ENCODE peak calls at places on chromosomes 13 and 19, in four cellular contexts. One of them, this sample, is unnamed.

GRCh38 chr19:1970003-1970805 is 29.2 kb downstream of the CSNK1G2 start:
- DNase-seq in GM12878: no peak
- DNase-seq in HepG2: no peak
- DNase-seq in K562: no peak
- DNase-seq in this sample: no peak

GRCh38 chr19:33193864-33194362 is at the start of gene LRP3:
- DNase-seq in GM12878: no peak
- DNase-seq in HepG2: no peak
- DNase-seq in K562: peak; percentile 57
- DNase-seq in this sample: peak; percentile 64

GRCh38 chr13:51223284-51224270 is 1.4 kb downstream of the FAM124A start:
- DNase-seq in GM12878: no peak
- DNase-seq in HepG2: no peak
- DNase-seq in K562: no peak
- DNase-seq in this sample: no peak

GRCh38 chr13:53048880-53049279 is 20.3 kb downstream of the OLFM4 start:
- DNase-seq in GM12878: no peak
- DNase-seq in HepG2: no peak
- DNase-seq in K562: no peak
- DNase-seq in this sample: no peak

GRCh38 chr13:111122056-111122455 is 6.9 kb downstream of the ARHGEF7 start:
- DNase-seq in GM12878: no peak
- DNase-seq in HepG2: no peak
- DNase-seq in K562: no peak
- DNase-seq in this sample: no peak

GRCh38 chr19:46392252-46392801 is 21.0 kb downstream of the CCDC8 start:
- DNase-seq in GM12878: no peak
- DNase-seq in HepG2: no peak
- DNase-seq in K562: no peak
- DNase-seq in this sample: no peak

GRCh38 chr19:46601318-46602224 is at the start of gene CALM3:
- DNase-seq in GM12878: no peak
- DNase-seq in HepG2: no peak
- DNase-seq in K562: peak; percentile 63
- DNase-seq in this sample: no peak

GRCh38 chr19:2986951-2987491 is 9.7 kb downstream of the TLE6 start:
- DNase-seq in GM12878: no peak
- DNase-seq in HepG2: no peak
- DNase-seq in K562: peak; percentile 23
- DNase-seq in this sample: no peak

GRCh38 chr19:49677232-49677881 is at the start of gene PRMT1:
- DNase-seq in GM12878: no peak
- DNase-seq in HepG2: peak; percentile 35
- DNase-seq in K562: peak; percentile 87
- DNase-seq in this sample: peak; percentile 57

GRCh38 chr19:32677657-32678056 is 2.0 kb downstream of the RGS9BP start:
- DNase-seq in GM12878: no peak
- DNase-seq in HepG2: no peak
- DNase-seq in K562: no peak
- DNase-seq in this sample: no peak

GRCh38 chr13:110628952-110629701 is 13.8 kb downstream of the NAXD start:
- DNase-seq in GM12878: no peak
- DNase-seq in HepG2: no peak
- DNase-seq in K562: no peak
- DNase-seq in this sample: no peak

GRCh38 chr19:58548859-58549663 is 5.2 kb downstream of the TRIM28 start:
- DNase-seq in GM12878: no peak
- DNase-seq in HepG2: no peak
- DNase-seq in K562: no peak
- DNase-seq in this sample: no peak

GRCh38 chr19:43618921-43619261 is 538 bp downstream of the ZNF428 start:
- DNase-seq in GM12878: peak; percentile 30
- DNase-seq in HepG2: peak; percentile 79
- DNase-seq in K562: no peak
- DNase-seq in this sample: peak; percentile 62

GRCh38 chr19:45972081-45972943 is 1.4 kb downstream of the NOVA2 start:
- DNase-seq in GM12878: no peak
- DNase-seq in HepG2: no peak
- DNase-seq in K562: peak; percentile 29
- DNase-seq in this sample: no peak

GRCh38 chr19:1651548-1652394 is 644 bp downstream of the TCF3 start:
- DNase-seq in GM12878: no peak
- DNase-seq in HepG2: no peak
- DNase-seq in K562: peak; percentile 67
- DNase-seq in this sample: peak; percentile 28

GRCh38 chr19:10718205-10719196 is 622 bp downstream of the DNM2 start:
- DNase-seq in GM12878: no peak
- DNase-seq in HepG2: no peak
- DNase-seq in K562: peak; percentile 69
- DNase-seq in this sample: peak; percentile 45

GRCh38 chr19:955803-956746 is 28.1 kb upstream of the WDR18 start:
- DNase-seq in GM12878: no peak
- DNase-seq in HepG2: no peak
- DNase-seq in K562: no peak
- DNase-seq in this sample: no peak

GRCh38 chr13:92966341-92966740 is 260.3 kb upstream of the GPC6 start:
- DNase-seq in GM12878: no peak
- DNase-seq in HepG2: no peak
- DNase-seq in K562: no peak
- DNase-seq in this sample: no peak

GRCh38 chr19:10074153-10074552 is 12.0 kb upstream of the SHFL start:
- DNase-seq in GM12878: no peak
- DNase-seq in HepG2: peak; percentile 60
- DNase-seq in K562: peak; percentile 75
- DNase-seq in this sample: peak; percentile 42

GRCh38 chr19:45380107-45380506 is 9.7 kb upstream of the ERCC2 start:
- DNase-seq in GM12878: no peak
- DNase-seq in HepG2: no peak
- DNase-seq in K562: no peak
- DNase-seq in this sample: no peak

GRCh38 chr13:49400755-49401659 is 42.9 kb downstream of the CAB39L start:
- DNase-seq in GM12878: no peak
- DNase-seq in HepG2: no peak
- DNase-seq in K562: no peak
- DNase-seq in this sample: no peak

GRCh38 chr13:26923824-26924605 is 163.4 kb upstream of the GPR12 start:
- DNase-seq in GM12878: no peak
- DNase-seq in HepG2: no peak
- DNase-seq in K562: no peak
- DNase-seq in this sample: no peak

GRCh38 chr19:56476671-56477428 is at the start of gene ZNF667:
- DNase-seq in GM12878: no peak
- DNase-seq in HepG2: no peak
- DNase-seq in K562: no peak
- DNase-seq in this sample: no peak

GRCh38 chr13:75418997-75419396 is 63.0 kb downstream of the TBC1D4 start:
- DNase-seq in GM12878: no peak
- DNase-seq in HepG2: no peak
- DNase-seq in K562: no peak
- DNase-seq in this sample: no peak

GRCh38 chr19:3723883-3724282 is 15.7 kb downstream of the TJP3 start:
- DNase-seq in GM12878: no peak
- DNase-seq in HepG2: no peak
- DNase-seq in K562: no peak
- DNase-seq in this sample: no peak

GRCh38 chr19:32866061-32866460 is 3.5 kb downstream of the SLC7A9 start:
- DNase-seq in GM12878: no peak
- DNase-seq in HepG2: no peak
- DNase-seq in K562: no peak
- DNase-seq in this sample: no peak

GRCh38 chr13:91058066-91058465 is 289.4 kb upstream of the MIR17HG start:
- DNase-seq in GM12878: no peak
- DNase-seq in HepG2: no peak
- DNase-seq in K562: no peak
- DNase-seq in this sample: no peak

GRCh38 chr19:42468273-42468796 is 25.6 kb upstream of the CXCL17 start:
- DNase-seq in GM12878: no peak
- DNase-seq in HepG2: no peak
- DNase-seq in K562: no peak
- DNase-seq in this sample: peak; percentile 54

GRCh38 chr19:53432088-53432661 is 391 bp downstream of the ZNF761 start:
- DNase-seq in GM12878: no peak
- DNase-seq in HepG2: no peak
- DNase-seq in K562: peak; percentile 40
- DNase-seq in this sample: peak; percentile 15

GRCh38 chr13:107373551-107373950 is 805.6 kb upstream of the ARGLU1 start:
- DNase-seq in GM12878: no peak
- DNase-seq in HepG2: no peak
- DNase-seq in K562: no peak
- DNase-seq in this sample: peak; percentile 4

GRCh38 chr19:55668603-55669348 is 6.2 kb upstream of the EPN1 start:
- DNase-seq in GM12878: no peak
- DNase-seq in HepG2: no peak
- DNase-seq in K562: peak; percentile 16
- DNase-seq in this sample: no peak

GRCh38 chr13:29887030-29887557 is 36.7 kb upstream of the UBL3 start:
- DNase-seq in GM12878: no peak
- DNase-seq in HepG2: no peak
- DNase-seq in K562: no peak
- DNase-seq in this sample: no peak

GRCh38 chr19:44762033-44762432 is 13.5 kb downstream of the BCL3 start:
- DNase-seq in GM12878: no peak
- DNase-seq in HepG2: no peak
- DNase-seq in K562: no peak
- DNase-seq in this sample: no peak

GRCh38 chr19:58538257-58539168 is 5.4 kb upstream of the TRIM28 start:
- DNase-seq in GM12878: no peak
- DNase-seq in HepG2: no peak
- DNase-seq in K562: no peak
- DNase-seq in this sample: no peak

GRCh38 chr19:53969366-53969765 is 6.6 kb downstream of the CACNG8 start:
- DNase-seq in GM12878: no peak
- DNase-seq in HepG2: no peak
- DNase-seq in K562: no peak
- DNase-seq in this sample: no peak

GRCh38 chr19:39446365-39447084 is 1.1 kb downstream of the SUPT5H start:
- DNase-seq in GM12878: no peak
- DNase-seq in HepG2: no peak
- DNase-seq in K562: no peak
- DNase-seq in this sample: no peak

GRCh38 chr19:39449116-39449797 is 3.9 kb downstream of the SUPT5H start:
- DNase-seq in GM12878: no peak
- DNase-seq in HepG2: no peak
- DNase-seq in K562: no peak
- DNase-seq in this sample: no peak

GRCh38 chr19:39445258-39446071 is at the start of gene SUPT5H:
- DNase-seq in GM12878: peak; percentile 97
- DNase-seq in HepG2: peak; percentile 95
- DNase-seq in K562: peak; percentile 95
- DNase-seq in this sample: peak; percentile 99

GRCh38 chr19:39444598-39445257 is 654 bp upstream of the SUPT5H start:
- DNase-seq in GM12878: no peak
- DNase-seq in HepG2: no peak
- DNase-seq in K562: no peak
- DNase-seq in this sample: no peak

GRCh38 chr19:39448271-39448670 is 2.9 kb downstream of the SUPT5H start:
- DNase-seq in GM12878: no peak
- DNase-seq in HepG2: no peak
- DNase-seq in K562: no peak
- DNase-seq in this sample: no peak
- TF ChIP-seq FOXK2 in GM12878: no peak
- TF ChIP-seq FOXK2 in HepG2: no peak
- TF ChIP-seq FOXK2 in K562: no peak
- TF ChIP-seq FOXK2 in this sample: no peak

DNA sequence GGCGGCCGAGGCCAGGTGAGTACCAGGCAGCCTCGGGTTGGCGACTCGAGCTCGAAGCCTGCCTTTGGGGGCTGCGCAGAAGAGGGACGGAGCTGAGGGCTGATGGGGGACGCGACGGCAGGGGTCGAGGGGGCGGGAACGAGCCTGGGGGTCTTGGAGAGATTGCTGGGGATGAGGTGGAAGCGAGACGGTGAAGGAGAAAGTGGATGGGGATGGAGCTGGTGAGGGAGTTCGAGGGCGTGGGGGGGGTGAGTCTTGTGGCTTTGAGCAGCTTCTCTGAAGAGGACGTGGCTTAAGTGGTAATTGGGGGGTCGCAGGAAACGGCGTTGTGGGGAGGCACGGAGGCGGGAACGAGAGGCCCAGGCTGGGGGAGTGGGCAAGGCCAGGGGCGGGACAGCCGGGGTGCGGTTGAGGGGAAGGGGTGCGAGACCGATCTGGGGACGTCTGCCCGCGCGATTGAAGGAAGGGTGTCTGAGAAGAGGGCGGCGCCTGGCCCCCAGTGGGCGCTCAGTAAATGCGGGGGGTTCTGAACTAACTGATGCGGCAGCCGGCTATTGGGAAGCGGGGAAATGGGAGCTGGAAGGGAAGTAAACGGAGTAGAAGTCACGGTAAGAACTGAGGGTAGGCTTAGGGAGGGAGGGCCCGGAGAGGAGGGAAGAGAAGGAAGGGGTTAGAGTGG is 422 bp downstream of the MYO9B start:
- DNase-seq in GM12878: no peak
- DNase-seq in HepG2: no peak
- DNase-seq in K562: peak; percentile 68
- DNase-seq in this sample: no peak
- TF ChIP-seq FOXK2 in GM12878: no peak
- TF ChIP-seq FOXK2 in HepG2: no peak
- TF ChIP-seq FOXK2 in K562: no peak
- TF ChIP-seq FOXK2 in this sample: no peak

DNA sequence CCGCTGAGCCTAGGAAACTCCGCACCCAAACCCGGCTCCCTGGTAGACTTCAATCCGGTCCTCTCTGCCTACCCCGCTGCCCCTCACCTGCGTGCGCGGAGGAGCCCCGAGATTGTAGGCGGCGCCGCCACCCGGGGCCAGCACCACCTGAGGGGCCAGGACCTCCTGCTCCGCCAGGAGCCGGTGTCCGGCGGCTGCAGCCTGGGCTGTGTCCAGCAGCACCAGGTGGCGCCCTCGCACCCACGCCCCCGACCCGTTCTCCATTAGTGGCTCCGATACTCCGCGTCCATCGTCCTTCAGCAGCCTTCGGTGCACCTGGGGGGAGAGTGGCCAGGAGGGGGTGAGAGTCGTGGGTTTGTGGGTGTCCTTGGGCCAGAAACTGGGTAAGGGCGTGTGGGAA is 18.5 kb downstream of the MAN2B1 start:
- DNase-seq in GM12878: no peak
- DNase-seq in HepG2: no peak
- DNase-seq in K562: peak; percentile 53
- DNase-seq in this sample: no peak
- TF ChIP-seq FOXK2 in GM12878: no peak
- TF ChIP-seq FOXK2 in HepG2: no peak
- TF ChIP-seq FOXK2 in K562: no peak
- TF ChIP-seq FOXK2 in this sample: no peak

DNA sequence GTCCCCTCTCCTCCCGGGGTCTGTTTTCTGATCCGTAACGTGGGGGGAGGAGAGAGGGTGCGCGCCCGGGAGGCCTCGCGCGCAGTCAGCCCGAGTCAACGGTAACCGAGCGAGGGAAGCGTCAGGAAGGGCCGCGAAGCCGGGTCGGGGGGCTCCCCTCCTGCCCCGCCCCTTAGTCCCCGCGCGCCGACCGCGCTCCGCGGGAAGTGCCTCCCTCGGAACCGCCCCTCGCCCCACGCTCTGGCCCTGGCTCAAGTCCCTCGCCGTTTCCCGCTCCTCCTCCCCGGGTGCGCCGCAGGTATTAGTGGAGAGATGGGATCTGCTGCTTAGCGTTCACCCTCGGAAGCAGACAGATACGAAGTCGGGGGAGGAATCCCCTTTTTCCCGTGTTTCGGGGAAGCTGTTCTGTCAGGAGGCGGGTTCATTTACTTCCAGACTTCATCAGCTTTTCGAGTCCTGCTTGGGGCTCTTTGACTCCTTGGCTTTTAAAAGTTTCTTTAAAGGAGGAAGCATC is 770 bp downstream of the HNRNPM start:
- DNase-seq in GM12878: no peak
- DNase-seq in HepG2: no peak
- DNase-seq in K562: peak; percentile 74
- DNase-seq in this sample: peak; percentile 27
- TF ChIP-seq FOXK2 in GM12878: no peak
- TF ChIP-seq FOXK2 in HepG2: no peak
- TF ChIP-seq FOXK2 in K562: no peak
- TF ChIP-seq FOXK2 in this sample: no peak

This sample was measured in HEK293T.